ENCODE peak calls at places on chromosomes 6 and 20, in four cellular contexts. One of them, this sample, is unnamed.

GRCh38 chr6:145865175-145865574 is 50.6 kb upstream of the FBXO30 start:
- DNase-seq in GM23248: no peak
- DNase-seq in PC-9: no peak
- DNase-seq in fibroblast of lung: peak
- DNase-seq in this sample: no peak

GRCh38 chr20:32485770-32486248 is 99.3 kb downstream of the NOL4L start:
- DNase-seq in GM23248: no peak
- DNase-seq in PC-9: no peak
- DNase-seq in fibroblast of lung: no peak
- DNase-seq in this sample: no peak

GRCh38 chr6:6495851-6496250 is 92.7 kb upstream of the LY86 start:
- DNase-seq in GM23248: peak
- DNase-seq in PC-9: no peak
- DNase-seq in fibroblast of lung: no peak
- DNase-seq in this sample: no peak

GRCh38 chr20:25146976-25147375 is 48.5 kb upstream of the ENTPD6 start:
- DNase-seq in GM23248: no peak
- DNase-seq in PC-9: no peak
- DNase-seq in fibroblast of lung: no peak
- DNase-seq in this sample: no peak

GRCh38 chr20:57991211-57991841 is 237.1 kb downstream of the ANKRD60 start:
- DNase-seq in GM23248: peak
- DNase-seq in PC-9: peak
- DNase-seq in fibroblast of lung: no peak
- DNase-seq in this sample: peak

GRCh38 chr6:138264372-138264880 is 46.1 kb upstream of the PBOV1 start:
- DNase-seq in GM23248: no peak
- DNase-seq in PC-9: no peak
- DNase-seq in fibroblast of lung: no peak
- DNase-seq in this sample: no peak

GRCh38 chr6:111894951-111895350 is 21.7 kb upstream of the FYN start:
- DNase-seq in GM23248: peak
- DNase-seq in PC-9: no peak
- DNase-seq in fibroblast of lung: peak
- DNase-seq in this sample: no peak

GRCh38 chr6:89410231-89411018 is 1.6 kb downstream of the RRAGD start:
- DNase-seq in GM23248: peak
- DNase-seq in PC-9: no peak
- DNase-seq in fibroblast of lung: no peak
- DNase-seq in this sample: no peak

GRCh38 chr6:102298066-102298465 is 904.6 kb downstream of the GRIK2 start:
- DNase-seq in GM23248: no peak
- DNase-seq in PC-9: no peak
- DNase-seq in fibroblast of lung: no peak
- DNase-seq in this sample: no peak

DNA sequence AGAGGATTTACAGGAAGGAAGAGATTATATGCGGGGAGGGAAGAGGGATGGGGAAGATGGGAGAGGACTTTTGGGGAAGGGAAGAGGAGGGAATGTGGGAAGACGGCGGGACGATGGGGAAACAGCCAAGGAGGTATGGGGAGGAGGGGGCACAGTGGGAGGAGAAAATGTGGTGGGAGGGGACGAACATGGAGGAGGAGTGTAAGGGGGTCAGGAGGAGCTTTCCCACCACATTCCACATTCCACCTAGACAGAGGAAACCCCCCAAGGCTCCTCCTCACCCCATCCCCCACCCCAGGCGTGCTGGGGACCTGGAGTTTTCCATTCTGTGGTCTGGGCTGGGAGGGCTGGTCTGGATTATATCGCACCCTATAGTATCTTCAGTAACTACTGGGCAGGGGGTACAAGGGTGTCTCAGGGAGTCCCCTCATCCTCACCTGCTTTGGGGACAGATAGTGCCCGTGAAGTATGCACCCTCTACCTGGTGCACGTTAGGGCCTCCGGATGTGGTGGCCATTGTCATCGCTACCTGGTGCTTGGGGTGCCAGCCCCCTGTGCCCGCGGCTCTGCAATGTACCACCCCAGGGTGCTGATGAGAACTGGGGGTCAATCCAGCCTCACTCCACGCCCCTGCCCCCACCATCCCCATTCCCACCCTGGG is 684 bp upstream of the PTGIS start:
- DNase-seq in GM23248: peak
- DNase-seq in PC-9: no peak
- DNase-seq in fibroblast of lung: no peak
- DNase-seq in this sample: no peak
- TF ChIP-seq EZH2 in GM23248: no peak
- TF ChIP-seq EZH2 in PC-9: no peak
- TF ChIP-seq EZH2 in fibroblast of lung: peak
- TF ChIP-seq EZH2 in this sample: no peak

DNA sequence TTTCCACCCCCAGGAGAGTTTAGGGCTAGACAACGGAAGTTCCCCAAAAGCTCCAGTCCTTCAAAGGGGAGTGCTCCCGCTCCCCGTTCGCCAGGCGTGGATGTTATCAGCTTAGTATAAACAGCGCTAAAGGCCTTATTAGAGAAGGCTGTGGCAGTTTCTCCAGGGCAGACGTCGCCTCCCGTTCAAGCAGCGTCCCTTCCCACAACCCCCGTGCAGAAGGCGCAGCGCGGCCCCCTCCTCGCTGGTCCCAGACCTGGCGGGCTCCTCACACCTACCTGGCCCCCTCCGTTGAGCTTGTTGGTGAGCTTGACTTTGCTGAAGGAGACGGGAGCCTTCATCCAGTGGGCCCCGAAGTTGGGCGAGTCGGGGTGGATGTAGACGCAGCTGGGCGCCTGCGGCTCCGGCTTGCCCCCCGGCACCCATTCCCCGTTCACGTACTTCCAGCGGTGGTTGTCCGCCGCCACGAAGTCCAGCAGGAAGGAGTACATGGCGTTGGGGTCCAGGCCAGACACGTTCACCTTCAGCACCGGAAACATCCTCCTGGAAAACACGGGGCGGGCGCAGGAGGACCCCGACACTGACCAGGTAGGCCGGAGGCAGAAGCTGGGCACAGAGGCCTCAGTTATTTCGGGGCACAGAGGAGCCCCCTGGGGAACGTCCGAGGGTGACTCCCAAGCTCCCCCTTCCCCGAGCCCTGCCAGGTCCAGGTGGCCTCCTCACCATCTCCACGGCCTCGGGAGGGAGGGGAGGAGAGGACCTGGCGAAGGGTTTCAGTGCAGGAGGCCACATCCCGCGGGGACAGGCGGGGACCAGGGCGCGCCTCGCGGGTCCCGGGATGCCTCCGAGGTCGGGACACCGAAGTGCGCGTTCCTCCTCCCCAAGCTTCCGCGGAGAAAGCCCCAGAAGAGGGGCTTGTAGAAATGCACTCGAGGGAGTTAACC is 1.1 kb downstream of the TBXT start:
- DNase-seq in GM23248: no peak
- DNase-seq in PC-9: no peak
- DNase-seq in fibroblast of lung: no peak
- DNase-seq in this sample: no peak
- TF ChIP-seq EZH2 in GM23248: no peak
- TF ChIP-seq EZH2 in PC-9: no peak
- TF ChIP-seq EZH2 in fibroblast of lung: peak
- TF ChIP-seq EZH2 in this sample: peak

GRCh38 chr20:38725959-38726848 is 1.9 kb downstream of the SLC32A1 start:
- DNase-seq in GM23248: no peak
- DNase-seq in PC-9: peak
- DNase-seq in fibroblast of lung: peak
- DNase-seq in this sample: no peak

GRCh38 chr20:38727602-38728236 is 3.4 kb downstream of the SLC32A1 start:
- DNase-seq in GM23248: no peak
- DNase-seq in PC-9: no peak
- DNase-seq in fibroblast of lung: no peak
- DNase-seq in this sample: no peak

GRCh38 chr20:38725458-38725958 is 1.2 kb downstream of the SLC32A1 start:
- DNase-seq in GM23248: no peak
- DNase-seq in PC-9: no peak
- DNase-seq in fibroblast of lung: no peak
- DNase-seq in this sample: no peak

GRCh38 chr20:38728237-38728761 is 4.0 kb downstream of the SLC32A1 start:
- DNase-seq in GM23248: no peak
- DNase-seq in PC-9: no peak
- DNase-seq in fibroblast of lung: no peak
- DNase-seq in this sample: no peak

DNA sequence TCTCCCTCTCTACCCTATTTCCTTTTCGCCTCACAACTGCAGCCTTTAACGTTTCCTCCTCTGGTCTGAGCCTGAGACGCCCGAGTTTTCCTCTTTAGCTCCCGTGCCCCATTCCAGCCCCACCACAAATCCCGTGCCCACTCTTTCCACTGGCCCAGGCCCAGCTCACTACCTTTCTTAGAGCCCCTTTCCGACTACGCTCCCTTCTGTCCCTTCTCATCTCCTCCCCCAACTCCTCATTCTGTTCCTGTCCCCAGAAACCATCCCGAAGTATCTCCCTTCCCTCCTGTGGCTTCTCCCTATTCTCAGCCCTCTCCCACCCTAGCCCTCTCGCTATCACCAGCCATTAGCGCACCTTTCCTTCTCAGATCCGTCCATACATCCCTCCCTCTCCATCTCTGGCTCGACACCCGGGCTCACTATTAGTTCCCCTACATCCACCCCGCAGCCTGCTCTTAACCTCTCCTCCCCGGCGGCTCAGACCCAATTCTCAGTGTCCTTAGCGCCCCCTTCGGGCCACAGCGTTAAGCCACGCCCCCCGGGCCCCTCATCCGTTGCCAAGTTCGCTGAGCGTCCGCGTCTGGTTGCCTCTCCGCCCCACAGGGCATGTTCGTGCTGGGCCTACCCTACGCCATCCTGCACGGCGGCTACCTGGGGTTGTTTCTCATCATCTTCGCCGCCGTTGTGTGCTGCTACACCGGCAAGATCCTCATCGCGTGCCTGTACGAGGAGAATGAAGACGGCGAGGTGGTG is 2.7 kb downstream of the SLC32A1 start:
- DNase-seq in GM23248: peak
- DNase-seq in PC-9: no peak
- DNase-seq in fibroblast of lung: peak
- DNase-seq in this sample: no peak
- TF ChIP-seq EZH2 in GM23248: peak
- TF ChIP-seq EZH2 in PC-9: no peak
- TF ChIP-seq EZH2 in fibroblast of lung: peak
- TF ChIP-seq EZH2 in this sample: no peak

DNA sequence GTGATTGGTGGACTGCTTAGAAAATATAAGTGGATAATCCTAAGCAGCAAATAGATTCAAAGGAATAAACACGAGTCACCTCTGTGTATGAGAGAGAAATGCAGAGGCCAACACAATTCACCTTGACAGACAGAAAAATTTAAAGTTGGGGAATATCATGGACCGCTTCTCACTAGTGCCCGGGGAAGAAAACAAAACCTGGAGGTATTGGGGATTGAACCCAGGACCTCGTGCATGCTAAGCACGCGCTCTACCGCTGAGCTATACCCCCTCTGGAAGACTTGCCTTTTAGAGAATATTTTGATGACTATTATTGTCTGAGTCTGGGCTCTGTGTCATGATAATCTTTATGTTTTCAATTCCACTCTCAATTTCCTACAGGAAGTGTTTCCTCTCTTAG is 111.9 kb downstream of the TRIM27 start:
- DNase-seq in GM23248: no peak
- DNase-seq in PC-9: no peak
- DNase-seq in fibroblast of lung: no peak
- DNase-seq in this sample: no peak
- TF ChIP-seq EZH2 in GM23248: no peak
- TF ChIP-seq EZH2 in PC-9: no peak
- TF ChIP-seq EZH2 in fibroblast of lung: peak
- TF ChIP-seq EZH2 in this sample: no peak

GRCh38 chr6:12748411-12748810 is 31.8 kb downstream of the PHACTR1 start:
- DNase-seq in GM23248: no peak
- DNase-seq in PC-9: no peak
- DNase-seq in fibroblast of lung: no peak
- DNase-seq in this sample: no peak
- TF ChIP-seq EZH2 in GM23248: no peak
- TF ChIP-seq EZH2 in PC-9: no peak
- TF ChIP-seq EZH2 in fibroblast of lung: no peak
- TF ChIP-seq EZH2 in this sample: no peak

GRCh38 chr20:21516180-21516567 is 2.3 kb upstream of the NKX2-2 start:
- DNase-seq in GM23248: no peak
- DNase-seq in PC-9: no peak
- DNase-seq in fibroblast of lung: no peak
- DNase-seq in this sample: no peak

GRCh38 chr20:21517566-21518277 is 3.9 kb upstream of the NKX2-2 start:
- DNase-seq in GM23248: no peak
- DNase-seq in PC-9: no peak
- DNase-seq in fibroblast of lung: no peak
- DNase-seq in this sample: no peak

GRCh38 chr20:21518292-21518991 is 4.6 kb upstream of the NKX2-2 start:
- DNase-seq in GM23248: no peak
- DNase-seq in PC-9: no peak
- DNase-seq in fibroblast of lung: no peak
- DNase-seq in this sample: no peak

GRCh38 chr20:21515300-21516179 is 1.7 kb upstream of the NKX2-2 start:
- DNase-seq in GM23248: no peak
- DNase-seq in PC-9: no peak
- DNase-seq in fibroblast of lung: no peak
- DNase-seq in this sample: no peak

GRCh38 chr20:21516861-21517565 is 3.1 kb upstream of the NKX2-2 start:
- DNase-seq in GM23248: no peak
- DNase-seq in PC-9: no peak
- DNase-seq in fibroblast of lung: no peak
- DNase-seq in this sample: no peak
- TF ChIP-seq EZH2 in GM23248: no peak
- TF ChIP-seq EZH2 in PC-9: no peak
- TF ChIP-seq EZH2 in fibroblast of lung: peak
- TF ChIP-seq EZH2 in this sample: no peak

DNA sequence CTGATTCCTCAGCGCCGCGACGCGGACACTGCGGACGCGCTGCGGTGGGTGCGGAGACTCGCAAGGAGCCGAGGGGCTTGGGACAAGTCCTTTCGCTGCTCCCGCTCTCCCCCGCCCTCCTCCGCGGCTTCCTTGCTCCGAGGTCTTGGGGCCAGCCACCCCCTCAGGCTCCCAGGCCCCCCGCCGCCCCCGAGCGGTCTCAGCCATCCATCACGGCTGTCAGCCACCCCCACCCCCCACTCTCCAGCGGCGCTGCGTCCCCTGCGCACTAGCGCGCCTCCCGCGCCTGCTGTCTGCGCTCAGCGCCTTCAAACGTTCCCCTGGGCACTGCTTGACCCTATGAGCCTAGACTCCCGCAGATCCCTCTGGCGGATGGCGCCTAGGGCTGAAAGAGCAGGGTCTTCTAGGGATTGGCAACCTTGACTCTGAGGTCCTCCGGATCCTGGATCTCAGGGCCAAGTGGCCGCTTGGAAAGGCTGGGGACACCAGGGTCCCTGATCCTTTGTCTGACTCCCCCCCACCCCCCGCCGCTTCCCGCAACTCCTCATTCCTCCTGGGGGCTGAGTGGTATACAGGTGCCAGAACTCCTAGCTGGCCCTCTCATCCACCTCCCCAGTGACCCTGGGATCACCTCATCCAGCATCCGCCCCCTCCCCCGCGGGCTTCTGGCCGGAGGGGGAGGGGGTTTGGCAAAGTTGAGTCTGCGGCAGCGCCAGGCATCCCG is 1.4 kb downstream of the SLC12A5 start:
- DNase-seq in GM23248: no peak
- DNase-seq in PC-9: no peak
- DNase-seq in fibroblast of lung: no peak
- DNase-seq in this sample: no peak
- TF ChIP-seq EZH2 in GM23248: no peak
- TF ChIP-seq EZH2 in PC-9: no peak
- TF ChIP-seq EZH2 in fibroblast of lung: no peak
- TF ChIP-seq EZH2 in this sample: no peak